ENCODE peak calls at places on chromosome 6, in five cellular contexts. F, A, L, M and P are unnamed samples.

GRCh38 chr6:75156186-75156878 is 49.5 kb downstream of the COL12A1 start:
- DNase-seq in F (no peak), A (no peak), L (no peak), M (no peak), P (no peak)

GRCh38 chr6:122788208-122788607 is 850 bp upstream of the SMPDL3A start:
- DNase-seq in F (no peak), A (no peak), L (no peak), M (no peak), P (no peak)

GRCh38 chr6:158457616-158458278 is 102.1 kb upstream of the TMEM181 start:
- DNase-seq in F (no peak), A (no peak), L (no peak), M (no peak), P (no peak)

GRCh38 chr6:72522735-72523141 is 99.1 kb upstream of the KCNQ5 start:
- DNase-seq in F (no peak), A (peak), L (no peak), M (peak), P (no peak)

GRCh38 chr6:53133961-53134360 is 14.7 kb downstream of the GCM1 start:
- DNase-seq in F (no peak), A (no peak), L (no peak), M (no peak), P (no peak)

GRCh38 chr6:390914-391558 is 516 bp upstream of the IRF4 start:
- DNase-seq in F (no peak), A (no peak), L (no peak), M (no peak), P (no peak)

GRCh38 chr6:81697564-81697963 is 54.9 kb downstream of the TENT5A start:
- DNase-seq in F (no peak), A (no peak), L (no peak), M (no peak), P (no peak)

GRCh38 chr6:731924-732323 is 39.0 kb upstream of the EXOC2 start:
- DNase-seq in F (no peak), A (no peak), L (no peak), M (no peak), P (no peak)

GRCh38 chr6:112839525-112839961 is 492.4 kb downstream of the RFPL4B start:
- DNase-seq in F (no peak), A (no peak), L (no peak), M (no peak), P (peak)